ENCODE peak calls at places on chromosomes 13 and 19, in six cellular contexts. E is GM12878, A is HepG2, G is HCT116, W is K562, Q is SK-N-SH. X is an unnamed sample.

GRCh38 chr13:33111414-33112110 is 95.3 kb downstream of the KL start:
- DNase-seq in E (no peak), A (peak), G (no peak), W (no peak), Q (no peak), X (no peak)

GRCh38 chr13:42055500-42056085 is 7.1 kb downstream of the DGKH start:
- DNase-seq in E (no peak), A (no peak), G (no peak), W (no peak), Q (no peak), X (no peak)

GRCh38 chr13:99970761-99971575 is 599 bp downstream of the ZIC5 start:
- DNase-seq in E (no peak), A (no peak), G (no peak), W (peak), Q (peak), X (peak)

GRCh38 chr13:97205971-97206370 is 16.2 kb upstream of the MBNL2 start:
- DNase-seq in E (no peak), A (no peak), G (no peak), W (no peak), Q (no peak), X (no peak)

GRCh38 chr13:112713517-112714253 is 23.8 kb downstream of the ATP11A start:
- DNase-seq in E (no peak), A (no peak), G (no peak), W (peak), Q (peak), X (no peak)

GRCh38 chr13:109764474-109765292 is 21.7 kb downstream of the IRS2 start:
- DNase-seq in E (no peak), A (no peak), G (no peak), W (no peak), Q (peak), X (peak)

GRCh38 chr19:46975918-46976782 is 43.5 kb upstream of the NPAS1 start:
- DNase-seq in E (no peak), A (peak), G (peak), W (peak), Q (peak), X (peak)

GRCh38 chr19:47663911-47664771 is 49.1 kb upstream of the EHD2 start:
- DNase-seq in E (no peak), A (peak), G (no peak), W (peak), Q (no peak), X (no peak)

GRCh38 chr13:44311011-44311481 is 62.6 kb upstream of the SERP2 start:
- DNase-seq in E (no peak), A (no peak), G (no peak), W (no peak), Q (no peak), X (no peak)

GRCh38 chr19:45205810-45206209 is 27.2 kb downstream of the BLOC1S3 start:
- DNase-seq in E (no peak), A (no peak), G (no peak), W (peak), Q (no peak), X (no peak)

GRCh38 chr13:51122868-51123267 is 11.8 kb upstream of the C13orf42 start:
- DNase-seq in E (peak), A (peak), G (no peak), W (no peak), Q (no peak), X (no peak)

GRCh38 chr13:99909097-99909835 is 62.3 kb downstream of the ZIC5 start:
- DNase-seq in E (no peak), A (peak), G (no peak), W (no peak), Q (no peak), X (no peak)

GRCh38 chr19:19540707-19541515 is 2.8 kb downstream of the CILP2 start:
- DNase-seq in E (no peak), A (no peak), G (peak), W (peak), Q (peak), X (peak)

GRCh38 chr13:99230991-99231390 is 27.2 kb downstream of the GPR18 start:
- DNase-seq in E (no peak), A (no peak), G (no peak), W (no peak), Q (no peak), X (no peak)

GRCh38 chr19:14369399-14370168 is 11.7 kb upstream of the ADGRE5 start:
- DNase-seq in E (no peak), A (no peak), G (no peak), W (peak), Q (no peak), X (no peak)

GRCh38 chr13:37540228-37540627 is 58.3 kb downstream of the POSTN start:
- DNase-seq in E (no peak), A (no peak), G (no peak), W (no peak), Q (no peak), X (no peak)

GRCh38 chr19:37466277-37466797 is 907 bp downstream of the ZNF569 start:
- DNase-seq in E (peak), A (no peak), G (no peak), W (no peak), Q (no peak), X (peak)

GRCh38 chr19:3621689-3622088 is 4.9 kb downstream of the CACTIN start:
- DNase-seq in E (no peak), A (no peak), G (no peak), W (no peak), Q (no peak), X (no peak)

GRCh38 chr13:97391201-97391600 is 42.8 kb upstream of the RAP2A start:
- DNase-seq in E (no peak), A (no peak), G (no peak), W (no peak), Q (no peak), X (no peak)

GRCh38 chr13:106455190-106455589 is 80.3 kb downstream of the EFNB2 start:
- DNase-seq in E (no peak), A (no peak), G (no peak), W (no peak), Q (no peak), X (no peak)

GRCh38 chr19:28472843-28473242 is 740.1 kb downstream of the UQCRFS1 start:
- DNase-seq in E (no peak), A (no peak), G (no peak), W (no peak), Q (no peak), X (no peak)

GRCh38 chr13:30047154-30047874 is 196.9 kb upstream of the UBL3 start:
- DNase-seq in E (no peak), A (no peak), G (no peak), W (no peak), Q (no peak), X (no peak)
- H2AFZ ChIP-seq in E (no peak), A (no peak), G (no peak), W (no peak), Q (no peak), X (no peak)

DNA sequence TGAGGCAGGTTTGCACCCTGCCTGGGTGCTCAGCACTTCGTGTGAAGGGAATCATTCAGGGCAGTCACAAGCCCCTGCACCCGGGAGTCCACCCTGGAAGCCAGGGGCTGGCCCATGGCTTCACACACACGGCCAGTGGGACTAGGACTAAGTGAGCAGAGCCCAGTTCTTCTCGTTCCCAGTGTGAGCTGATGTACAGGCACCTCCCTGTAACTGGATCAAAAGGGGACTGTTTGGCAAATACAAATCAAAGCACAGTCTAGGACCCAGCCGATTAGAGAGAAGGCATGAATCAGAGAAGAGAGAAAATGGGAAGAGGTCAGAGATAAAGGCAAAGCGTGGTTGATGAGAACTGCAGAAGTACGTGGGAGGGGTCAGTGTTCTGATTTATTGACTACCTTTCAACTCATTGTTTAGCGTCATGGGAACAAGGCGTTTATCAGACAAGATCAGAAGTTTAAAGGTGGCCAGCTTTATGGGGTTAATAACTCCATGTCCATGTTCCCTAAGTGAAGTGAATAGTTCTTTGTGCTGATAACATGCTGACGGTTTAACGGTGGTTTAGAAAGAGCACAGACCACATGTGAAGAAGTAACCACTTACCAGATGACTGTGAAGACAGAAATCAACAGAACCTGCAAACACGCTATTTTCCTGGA is 30.3 kb upstream of the SPATA13 start:
- DNase-seq in E (no peak), A (no peak), G (no peak), W (no peak), Q (no peak), X (no peak)
- TF ChIP-seq REST in E (no peak), A (no peak), G (no peak), W (no peak), Q (no peak), X (no peak)

GRCh38 chr13:48370815-48371214 is 42.1 kb downstream of the LPAR6 start:
- DNase-seq in E (no peak), A (peak), G (no peak), W (no peak), Q (no peak), X (no peak)

GRCh38 chr13:48369988-48370387 is 42.9 kb downstream of the LPAR6 start:
- DNase-seq in E (no peak), A (no peak), G (no peak), W (no peak), Q (no peak), X (no peak)
- H3K4me3 ChIP-seq in E (no peak), A (no peak), G (no peak), W (no peak), Q (no peak), X (no peak)

DNA sequence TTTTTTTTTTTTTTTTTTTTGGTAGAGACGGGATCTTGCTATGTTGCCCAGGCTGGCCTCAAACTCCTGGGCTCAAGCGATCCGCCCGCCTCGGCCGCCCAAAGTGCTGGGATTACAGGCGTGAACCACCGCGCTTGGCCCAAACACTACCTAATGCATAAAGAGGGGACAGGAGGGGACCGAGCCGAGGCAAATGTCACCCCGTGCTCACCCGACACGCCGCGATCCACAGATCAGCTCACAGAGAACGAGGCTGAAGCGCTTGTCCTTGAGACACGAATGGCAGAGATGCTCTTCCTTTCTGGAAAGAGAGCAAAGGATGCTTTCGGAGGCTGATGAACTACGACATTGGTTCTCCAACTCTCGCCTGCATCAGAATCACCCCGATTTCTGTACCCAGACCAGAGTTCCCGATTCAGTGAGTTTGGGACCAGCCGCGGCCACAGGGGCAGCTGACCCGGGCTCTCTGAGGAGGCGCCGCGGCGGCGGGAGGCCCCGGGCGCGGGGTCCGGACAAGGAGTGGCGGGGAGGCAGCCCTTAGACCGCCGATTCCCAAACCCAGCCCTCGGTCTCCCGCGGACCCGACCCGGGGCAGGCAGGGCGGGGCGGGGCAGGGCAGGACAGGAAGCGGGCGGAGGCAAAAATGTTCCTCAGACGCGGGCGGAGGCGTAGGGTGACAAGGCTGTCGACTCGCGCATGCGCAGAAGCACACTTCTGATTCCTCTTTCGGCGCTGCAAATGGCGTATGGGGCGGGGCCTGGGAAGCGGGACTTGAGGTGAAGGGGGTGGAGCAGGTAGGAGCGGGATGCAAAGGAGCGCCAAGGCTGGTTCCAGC is at the start of gene ZNF699:
- DNase-seq in E (peak), A (peak), G (peak), W (peak), Q (peak), X (peak)
- H2AFZ ChIP-seq in E (peak), A (peak), G (peak), W (peak), Q (peak), X (peak)

DNA sequence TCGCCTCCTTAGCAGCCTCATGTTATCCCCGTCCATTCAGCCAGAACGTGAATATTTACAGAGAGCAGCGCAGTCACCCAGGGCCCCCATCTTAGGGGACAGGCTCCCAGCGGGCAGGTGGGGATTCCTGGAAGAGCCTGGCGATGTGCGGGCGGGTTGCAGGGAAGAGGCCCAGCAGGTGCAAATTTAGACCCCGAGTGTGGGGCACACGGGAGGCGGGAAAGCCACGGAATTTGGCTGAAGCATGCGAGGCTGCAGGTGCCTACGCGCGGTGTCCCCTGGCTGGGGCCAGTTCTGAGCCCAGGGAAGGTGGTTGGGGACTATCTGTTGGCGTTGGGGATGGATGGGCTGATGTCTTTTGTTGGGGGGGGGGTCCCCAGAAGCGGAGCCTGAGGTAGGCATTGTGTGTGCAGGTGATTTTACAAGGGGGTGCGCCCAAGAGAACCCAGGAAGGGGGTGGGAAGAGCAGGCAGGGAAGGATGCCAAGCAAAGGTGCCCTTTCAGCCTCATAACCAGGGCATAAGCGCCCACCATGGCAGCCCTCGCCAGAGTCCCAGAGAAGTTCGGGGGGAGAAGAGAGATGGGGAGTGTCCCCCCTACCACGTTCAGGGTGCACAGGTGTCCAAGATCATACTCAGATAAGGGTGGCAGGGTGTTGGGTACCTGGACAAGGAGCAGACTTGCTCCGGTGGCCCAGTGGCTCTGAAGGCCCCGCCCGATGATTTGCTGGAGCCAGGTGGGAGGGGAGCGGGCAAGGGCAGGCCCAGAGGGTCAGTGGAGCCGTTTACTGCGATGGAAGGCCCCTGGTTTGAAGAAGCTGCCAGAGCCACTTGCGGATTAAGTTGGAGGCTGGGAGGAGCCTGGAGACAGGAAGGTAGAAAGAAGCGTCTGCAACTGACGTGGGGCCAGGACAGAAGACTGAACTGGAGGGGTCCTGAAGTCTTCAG is 1.2 kb downstream of the TPGS1 start:
- DNase-seq in E (no peak), A (no peak), G (no peak), W (no peak), Q (no peak), X (no peak)
- TF ChIP-seq REST in E (no peak), A (no peak), G (no peak), W (no peak), Q (no peak), X (no peak)

GRCh38 chr19:53553865-53554791 is 16.2 kb downstream of the ZNF331 start:
- DNase-seq in E (peak), A (no peak), G (no peak), W (no peak), Q (peak), X (peak)
- H3K4me3 ChIP-seq in E (peak), A (no peak), G (no peak), W (no peak), Q (peak), X (peak)

DNA sequence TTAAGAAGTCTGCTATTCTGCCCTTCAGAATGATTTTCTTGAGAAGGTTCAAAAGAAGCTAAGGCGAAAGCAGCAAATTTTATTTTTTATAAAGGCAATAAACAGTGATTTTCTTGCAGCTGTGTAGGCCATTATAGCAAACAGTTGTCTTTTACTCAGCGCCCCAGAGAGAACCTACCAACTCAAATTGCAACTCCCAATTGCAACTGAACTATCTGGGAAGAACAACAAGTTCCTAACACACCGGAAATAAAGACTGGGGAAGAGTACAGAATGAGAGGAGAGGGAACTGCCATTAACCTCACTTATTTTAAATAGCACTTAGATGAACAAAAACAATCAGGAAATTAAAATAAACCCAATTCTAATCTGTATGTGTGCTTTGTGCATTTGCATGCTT is 171.2 kb downstream of the KCTD12 start:
- DNase-seq in E (no peak), A (no peak), G (no peak), W (no peak), Q (no peak), X (no peak)
- H2AFZ ChIP-seq in E (no peak), A (no peak), G (no peak), W (no peak), Q (no peak), X (no peak)

DNA sequence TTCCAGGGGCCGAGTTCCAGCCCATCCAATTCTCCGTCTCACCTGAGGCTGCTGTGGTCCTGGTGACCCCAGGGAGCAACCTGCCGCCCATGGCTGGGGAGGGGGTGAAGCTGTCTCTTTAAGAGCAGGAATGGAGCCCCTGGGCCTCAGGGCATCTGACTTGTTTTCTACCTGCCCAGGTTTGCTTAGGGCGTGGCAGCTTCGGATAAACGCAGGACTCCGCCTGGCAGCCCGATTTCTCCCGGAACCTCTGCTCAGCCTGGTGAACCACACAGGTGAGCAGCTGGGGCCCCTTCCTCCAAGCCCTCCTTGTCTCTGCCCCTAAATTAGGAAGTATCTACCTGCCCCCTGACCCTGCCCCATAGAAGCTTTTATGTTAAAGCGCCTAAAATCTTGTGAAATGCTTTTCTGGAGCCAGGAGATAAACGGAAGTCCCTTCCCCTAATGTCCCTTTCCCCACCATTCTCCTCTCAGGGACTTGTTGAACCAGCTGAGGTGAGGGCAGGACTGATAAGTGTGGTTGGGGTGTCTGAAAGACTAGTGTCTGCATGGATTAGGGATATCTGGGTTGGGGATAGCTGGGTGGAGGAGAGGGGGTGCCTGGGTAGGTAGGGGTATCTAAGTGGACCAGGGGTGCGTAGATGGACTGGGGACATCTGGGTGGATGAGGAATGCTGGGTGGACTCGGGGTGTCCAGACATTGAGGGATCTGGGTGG is 620 bp downstream of the FXYD3 start:
- DNase-seq in E (no peak), A (no peak), G (no peak), W (peak), Q (no peak), X (no peak)
- TF ChIP-seq REST in E (no peak), A (no peak), G (no peak), W (no peak), Q (no peak), X (no peak)

DNA sequence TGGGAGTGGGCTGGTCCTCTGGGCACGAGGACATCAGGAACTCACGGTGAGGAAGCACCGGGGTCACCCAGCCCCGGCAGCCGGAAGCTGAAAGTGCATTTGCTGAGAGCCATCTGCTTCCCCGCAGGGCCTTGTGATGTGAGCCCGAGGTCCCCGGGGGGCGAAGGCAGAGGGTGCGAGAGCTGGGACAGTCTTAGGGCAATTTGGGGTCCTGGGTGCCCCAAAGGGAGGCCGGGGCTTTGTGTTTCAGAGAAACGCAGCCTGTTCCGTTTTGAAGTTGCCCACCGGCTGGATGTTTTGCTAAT is 4.8 kb downstream of the F2RL3 start:
- DNase-seq in E (no peak), A (no peak), G (no peak), W (peak), Q (no peak), X (no peak)
- H3K4me3 ChIP-seq in E (no peak), A (peak), G (no peak), W (no peak), Q (no peak), X (no peak)